ENCODE peak calls at places on chromosomes 13 and 19, in six cellular contexts. One of them, this sample, is unnamed. For H3K4me1, the result is how much of the 10 kb centered on the place peaks cover.

GRCh38 chr19:4144666-4145261 is 8.7 kb upstream of the CREB3L3 start:
- DNase-seq in trophoblast cell: no peak
- DNase-seq in neuronal stem cell: no peak
- DNase-seq in IMR-90: peak
- DNase-seq in H9: no peak
- DNase-seq in H1: no peak
- DNase-seq in this sample: peak

GRCh38 chr19:48419158-48419920 is 25.9 kb downstream of the GRIN2D start:
- DNase-seq in H1: peak
- DNase-seq in trophoblast cell: no peak
- DNase-seq in IMR-90: peak
- DNase-seq in H9: peak
- DNase-seq in neuronal stem cell: peak
- DNase-seq in this sample: peak

GRCh38 chr19:48856921-48857320 is 11.5 kb downstream of the PLEKHA4 start:
- DNase-seq in IMR-90: no peak
- DNase-seq in neuronal stem cell: no peak
- DNase-seq in H9: no peak
- DNase-seq in H1: no peak
- DNase-seq in trophoblast cell: no peak
- DNase-seq in this sample: peak

GRCh38 chr13:49265822-49266221 is 18.1 kb downstream of the CDADC1 start:
- DNase-seq in trophoblast cell: no peak
- DNase-seq in H9: no peak
- DNase-seq in neuronal stem cell: no peak
- DNase-seq in H1: no peak
- DNase-seq in IMR-90: peak
- DNase-seq in this sample: peak

GRCh38 chr13:96769874-96770273 is 224.4 kb downstream of the OXGR1 start:
- DNase-seq in neuronal stem cell: no peak
- DNase-seq in H9: no peak
- DNase-seq in IMR-90: no peak
- DNase-seq in trophoblast cell: no peak
- DNase-seq in H1: no peak
- DNase-seq in this sample: peak

GRCh38 chr13:25770601-25771000 is 281.2 kb downstream of the SHISA2 start:
- DNase-seq in H1: no peak
- DNase-seq in neuronal stem cell: no peak
- DNase-seq in IMR-90: no peak
- DNase-seq in trophoblast cell: peak
- DNase-seq in H9: no peak
- DNase-seq in this sample: no peak

GRCh38 chr13:68375004-68375403 is 1144.9 kb upstream of the PCDH9 start:
- DNase-seq in trophoblast cell: no peak
- DNase-seq in H9: no peak
- DNase-seq in H1: no peak
- DNase-seq in neuronal stem cell: no peak
- DNase-seq in IMR-90: no peak
- DNase-seq in this sample: no peak

GRCh38 chr13:106464076-106464475 is 71.4 kb downstream of the EFNB2 start:
- DNase-seq in H9: no peak
- DNase-seq in neuronal stem cell: no peak
- DNase-seq in H1: no peak
- DNase-seq in IMR-90: no peak
- DNase-seq in trophoblast cell: no peak
- DNase-seq in this sample: peak

GRCh38 chr13:50457430-50458393 is 385.8 kb downstream of the DLEU7 start:
- DNase-seq in H1: no peak
- DNase-seq in trophoblast cell: no peak
- DNase-seq in neuronal stem cell: no peak
- DNase-seq in IMR-90: no peak
- DNase-seq in H9: no peak
- DNase-seq in this sample: no peak

GRCh38 chr13:40779049-40779448 is 8.1 kb upstream of the MRPS31 start:
- DNase-seq in trophoblast cell: no peak
- DNase-seq in H9: peak
- DNase-seq in IMR-90: no peak
- DNase-seq in neuronal stem cell: no peak
- DNase-seq in H1: no peak
- DNase-seq in this sample: no peak

GRCh38 chr13:60627071-60627686 is 230.2 kb downstream of the TDRD3 start:
- DNase-seq in neuronal stem cell: peak
- DNase-seq in H9: peak
- DNase-seq in IMR-90: peak
- DNase-seq in trophoblast cell: no peak
- DNase-seq in H1: peak
- DNase-seq in this sample: peak

GRCh38 chr19:43763473-43763939 is 8.7 kb upstream of the SMG9 start:
- DNase-seq in H1: no peak
- DNase-seq in H9: no peak
- DNase-seq in IMR-90: peak
- DNase-seq in neuronal stem cell: no peak
- DNase-seq in trophoblast cell: peak
- DNase-seq in this sample: no peak

GRCh38 chr19:35213678-35214632 is 14.6 kb downstream of the FAM187B start:
- DNase-seq in H9: no peak
- DNase-seq in IMR-90: peak
- DNase-seq in trophoblast cell: peak
- DNase-seq in neuronal stem cell: no peak
- DNase-seq in H1: no peak
- DNase-seq in this sample: no peak

GRCh38 chr19:13401388-13401787 is 104.9 kb downstream of the CACNA1A start:
- DNase-seq in IMR-90: peak
- DNase-seq in trophoblast cell: no peak
- DNase-seq in H1: no peak
- DNase-seq in H9: peak
- DNase-seq in neuronal stem cell: no peak
- DNase-seq in this sample: peak

GRCh38 chr13:106484084-106484754 is 51.2 kb downstream of the EFNB2 start:
- DNase-seq in H1: no peak
- DNase-seq in IMR-90: no peak
- DNase-seq in H9: no peak
- DNase-seq in neuronal stem cell: no peak
- DNase-seq in trophoblast cell: no peak
- DNase-seq in this sample: no peak

GRCh38 chr13:79548886-79549285 is 67.9 kb downstream of the NDFIP2 start:
- DNase-seq in H9: no peak
- DNase-seq in H1: no peak
- DNase-seq in trophoblast cell: no peak
- DNase-seq in neuronal stem cell: no peak
- DNase-seq in IMR-90: peak
- DNase-seq in this sample: peak

GRCh38 chr19:7311911-7312310 is 17.7 kb upstream of the INSR start:
- DNase-seq in H1: no peak
- DNase-seq in H9: no peak
- DNase-seq in trophoblast cell: no peak
- DNase-seq in neuronal stem cell: no peak
- DNase-seq in IMR-90: no peak
- DNase-seq in this sample: no peak

GRCh38 chr13:60230593-60230992 is 66.9 kb upstream of the DIAPH3 start:
- DNase-seq in H9: no peak
- DNase-seq in IMR-90: peak
- DNase-seq in H1: no peak
- DNase-seq in trophoblast cell: no peak
- DNase-seq in neuronal stem cell: no peak
- DNase-seq in this sample: peak

GRCh38 chr13:100063906-100064305 is 25.0 kb upstream of the PCCA start:
- DNase-seq in H9: no peak
- DNase-seq in IMR-90: no peak
- DNase-seq in H1: no peak
- DNase-seq in trophoblast cell: no peak
- DNase-seq in neuronal stem cell: peak
- DNase-seq in this sample: no peak
- H3K14ac ChIP-seq in H9: no peak
- H3K14ac ChIP-seq in IMR-90: no peak
- H3K14ac ChIP-seq in H1: no peak
- H3K14ac ChIP-seq in trophoblast cell: no peak
- H3K14ac ChIP-seq in neuronal stem cell: no peak
- H3K14ac ChIP-seq in this sample: no peak

GRCh38 chr19:1948676-1949075 is 7.7 kb downstream of the CSNK1G2 start:
- DNase-seq in neuronal stem cell: no peak
- DNase-seq in trophoblast cell: no peak
- DNase-seq in IMR-90: no peak
- DNase-seq in H9: no peak
- DNase-seq in H1: no peak
- DNase-seq in this sample: no peak
- H3K4me1 ChIP-seq in neuronal stem cell: under half
- H3K4me1 ChIP-seq in trophoblast cell: under half
- H3K4me1 ChIP-seq in IMR-90: under half
- H3K4me1 ChIP-seq in H9: under half
- H3K4me1 ChIP-seq in H1: under half
- H3K4me1 ChIP-seq in this sample: under half

GRCh38 chr13:114112826-114113322 is 19.5 kb downstream of the RASA3 start:
- DNase-seq in H9: no peak
- DNase-seq in neuronal stem cell: no peak
- DNase-seq in trophoblast cell: no peak
- DNase-seq in IMR-90: no peak
- DNase-seq in H1: no peak
- DNase-seq in this sample: peak
- H3K18ac ChIP-seq in H9: no peak
- H3K18ac ChIP-seq in neuronal stem cell: peak
- H3K18ac ChIP-seq in trophoblast cell: peak
- H3K18ac ChIP-seq in IMR-90: peak
- H3K18ac ChIP-seq in H1: peak
- H3K18ac ChIP-seq in this sample: peak

GRCh38 chr13:75679459-75679858 is 43.3 kb downstream of the LMO7 start:
- DNase-seq in trophoblast cell: no peak
- DNase-seq in H1: no peak
- DNase-seq in neuronal stem cell: no peak
- DNase-seq in IMR-90: no peak
- DNase-seq in H9: no peak
- DNase-seq in this sample: no peak
- H3K14ac ChIP-seq in trophoblast cell: no peak
- H3K14ac ChIP-seq in H1: no peak
- H3K14ac ChIP-seq in neuronal stem cell: no peak
- H3K14ac ChIP-seq in IMR-90: no peak
- H3K14ac ChIP-seq in H9: no peak
- H3K14ac ChIP-seq in this sample: no peak

GRCh38 chr19:32222594-32222993 is 122.8 kb upstream of the ZNF507 start:
- DNase-seq in H9: no peak
- DNase-seq in H1: no peak
- DNase-seq in neuronal stem cell: no peak
- DNase-seq in trophoblast cell: no peak
- DNase-seq in IMR-90: no peak
- DNase-seq in this sample: no peak

GRCh38 chr19:32219881-32220552 is 125.4 kb upstream of the ZNF507 start:
- DNase-seq in neuronal stem cell: no peak
- DNase-seq in H9: no peak
- DNase-seq in H1: no peak
- DNase-seq in IMR-90: no peak
- DNase-seq in trophoblast cell: no peak
- DNase-seq in this sample: no peak

GRCh38 chr19:32220951-32221350 is 124.5 kb upstream of the ZNF507 start:
- DNase-seq in H1: no peak
- DNase-seq in IMR-90: no peak
- DNase-seq in neuronal stem cell: no peak
- DNase-seq in H9: no peak
- DNase-seq in trophoblast cell: no peak
- DNase-seq in this sample: no peak

GRCh38 chr19:32223106-32223505 is 122.3 kb upstream of the ZNF507 start:
- DNase-seq in H1: no peak
- DNase-seq in H9: no peak
- DNase-seq in trophoblast cell: no peak
- DNase-seq in neuronal stem cell: no peak
- DNase-seq in IMR-90: no peak
- DNase-seq in this sample: no peak

DNA sequence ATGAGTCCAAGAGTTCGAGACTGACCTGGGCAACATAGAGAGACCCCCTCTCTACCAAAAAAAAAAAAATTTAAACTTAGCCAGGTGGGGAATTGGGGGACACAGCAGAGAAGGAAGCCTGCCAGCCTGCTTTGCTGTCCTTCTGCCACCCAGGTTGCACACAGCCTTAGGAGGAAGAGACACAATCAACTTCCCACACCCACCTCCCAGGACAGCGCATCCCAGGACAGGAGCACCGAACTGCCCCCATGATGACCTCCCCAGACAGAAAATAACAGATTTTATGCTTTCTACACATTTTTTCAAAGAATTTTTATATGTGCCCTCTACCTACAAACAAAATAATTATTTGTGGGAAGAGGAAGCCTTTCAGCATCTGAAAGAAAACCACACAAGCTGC is 126.0 kb upstream of the ZNF507 start:
- DNase-seq in neuronal stem cell: no peak
- DNase-seq in trophoblast cell: no peak
- DNase-seq in H1: no peak
- DNase-seq in H9: no peak
- DNase-seq in IMR-90: no peak
- DNase-seq in this sample: no peak
- H3K4me1 ChIP-seq in neuronal stem cell: under half
- H3K4me1 ChIP-seq in trophoblast cell: under half
- H3K4me1 ChIP-seq in H1: under half
- H3K4me1 ChIP-seq in H9: under half
- H3K4me1 ChIP-seq in IMR-90: under half
- H3K4me1 ChIP-seq in this sample: under half

GRCh38 chr13:19864339-19865309 is 1.2 kb upstream of the ZMYM5 start:
- DNase-seq in H9: peak
- DNase-seq in H1: no peak
- DNase-seq in IMR-90: peak
- DNase-seq in neuronal stem cell: peak
- DNase-seq in trophoblast cell: peak
- DNase-seq in this sample: peak
- H3K18ac ChIP-seq in H9: peak
- H3K18ac ChIP-seq in H1: peak
- H3K18ac ChIP-seq in IMR-90: no peak
- H3K18ac ChIP-seq in neuronal stem cell: peak
- H3K18ac ChIP-seq in trophoblast cell: peak
- H3K18ac ChIP-seq in this sample: peak

This sample was measured in mesenchymal stem cell.